ENCODE peak calls at places on chromosomes 5 and 9, in six cellular contexts. M is HCT116; L is stimulated activated CD8-positive, alpha-beta memory T cell treated with anti-CD3 and anti-CD28 coated beads, Interleukin-7, amount 100 ng/mL, for 24 hours; U is left ventricle myocardium superior; V is stimulated activated CD4-positive, alpha-beta T cell treated with anti-CD3 and anti-CD28 coated beads, TNF-alpha, amount 100 ng/mL, for 4 hours; I is astrocyte of the cerebellum. J is an unnamed sample.

GRCh38 chr5:85077581-85077980 is 692.9 kb upstream of the EDIL3 start:
- DNase-seq in U (no peak), V (no peak), L (no peak), M (no peak), I (no peak), J (no peak)

GRCh38 chr5:15285901-15286583 is 213.9 kb upstream of the FBXL7 start:
- DNase-seq in M (no peak), L (no peak), U (peak), I (no peak), V (no peak), J (no peak)

GRCh38 chr9:86303316-86303975 is 21.1 kb upstream of the ISCA1 start:
- DNase-seq in L (no peak), V (no peak), I (no peak), U (no peak), M (no peak), J (no peak)

GRCh38 chr9:37676411-37676830 is 25.7 kb downstream of the FRMPD1 start:
- DNase-seq in U (peak), L (no peak), V (no peak), M (no peak), I (no peak), J (no peak)

GRCh38 chr5:91150636-91151035 is 232.5 kb downstream of the ARRDC3 start:
- DNase-seq in L (no peak), U (no peak), I (no peak), M (no peak), V (no peak), J (no peak)

GRCh38 chr5:43063731-43064171 is 23.6 kb upstream of the ANXA2R start:
- DNase-seq in I (no peak), U (peak), V (no peak), M (no peak), L (no peak), J (no peak)

GRCh38 chr5:176793736-176794135 is 16.6 kb upstream of the UNC5A start:
- DNase-seq in U (no peak), M (no peak), I (no peak), V (no peak), L (no peak), J (no peak)

GRCh38 chr9:31136524-31136923 is 1247.9 kb upstream of the ACO1 start:
- DNase-seq in V (no peak), U (no peak), M (no peak), L (no peak), I (no peak), J (no peak)

GRCh38 chr9:136773386-136774044 is 9.2 kb upstream of the LCN15 start:
- DNase-seq in U (no peak), V (no peak), M (no peak), I (no peak), L (no peak), J (no peak)

GRCh38 chr9:82621446-82621845 is 441.5 kb downstream of the RASEF start:
- DNase-seq in V (no peak), I (no peak), L (no peak), U (no peak), M (no peak), J (no peak)

GRCh38 chr9:136765041-136765440 is 723 bp upstream of the LCN15 start:
- DNase-seq in U (no peak), L (no peak), M (no peak), I (no peak), V (no peak), J (no peak)

GRCh38 chr9:21153688-21154608 is 12.3 kb upstream of the IFNW1 start:
- DNase-seq in I (peak), U (no peak), V (no peak), M (peak), L (no peak), J (no peak)

GRCh38 chr9:675697-676370 is 165.7 kb upstream of the DMRT1 start:
- DNase-seq in L (no peak), M (no peak), U (no peak), I (no peak), V (no peak), J (no peak)

GRCh38 chr5:164073013-164073535 is 567.7 kb downstream of the MAT2B start:
- DNase-seq in U (no peak), M (no peak), L (no peak), V (no peak), I (no peak), J (no peak)

GRCh38 chr5:66285343-66285942 is 141.3 kb downstream of the SREK1 start:
- DNase-seq in U (no peak), M (no peak), L (no peak), I (no peak), V (no peak), J (no peak)

J was measured in effector memory CD8-positive, alpha-beta T cell.